ENCODE peak calls at places on chromosomes 3 and 15, in ten cellular contexts. One of them, this sample, is unnamed.

GRCh38 chr3:153400641-153401040 is 238.6 kb downstream of the RAP2B start:
- DNase-seq in CD8-positive, alpha-beta memory T cell: no peak
- DNase-seq in ovary: no peak
- DNase-seq in adrenal gland: no peak
- DNase-seq in heart right ventricle: no peak
- DNase-seq in body of pancreas: no peak
- DNase-seq in sigmoid colon: no peak
- DNase-seq in CD8-positive, alpha-beta T cell: no peak
- DNase-seq in CD4-positive, alpha-beta T cell: no peak
- DNase-seq in left ventricle myocardium inferior: no peak
- DNase-seq in this sample: no peak

GRCh38 chr3:131480116-131480515 is 22.7 kb downstream of the MRPL3 start:
- DNase-seq in CD4-positive, alpha-beta T cell: no peak
- DNase-seq in body of pancreas: no peak
- DNase-seq in CD8-positive, alpha-beta memory T cell: no peak
- DNase-seq in heart right ventricle: no peak
- DNase-seq in sigmoid colon: no peak
- DNase-seq in CD8-positive, alpha-beta T cell: no peak
- DNase-seq in left ventricle myocardium inferior: no peak
- DNase-seq in ovary: no peak
- DNase-seq in adrenal gland: no peak
- DNase-seq in this sample: no peak

GRCh38 chr3:152060701-152061100 is 187.3 kb downstream of the SUCNR1 start:
- DNase-seq in adrenal gland: no peak
- DNase-seq in CD4-positive, alpha-beta T cell: no peak
- DNase-seq in CD8-positive, alpha-beta memory T cell: no peak
- DNase-seq in ovary: no peak
- DNase-seq in left ventricle myocardium inferior: no peak
- DNase-seq in body of pancreas: no peak
- DNase-seq in heart right ventricle: no peak
- DNase-seq in CD8-positive, alpha-beta T cell: no peak
- DNase-seq in sigmoid colon: no peak
- DNase-seq in this sample: no peak

GRCh38 chr15:84992157-84992940 is 10.7 kb downstream of the PDE8A start:
- DNase-seq in heart right ventricle: no peak
- DNase-seq in body of pancreas: peak; percentile 34
- DNase-seq in sigmoid colon: no peak
- DNase-seq in left ventricle myocardium inferior: no peak
- DNase-seq in CD8-positive, alpha-beta T cell: no peak
- DNase-seq in CD4-positive, alpha-beta T cell: no peak
- DNase-seq in CD8-positive, alpha-beta memory T cell: no peak
- DNase-seq in ovary: no peak
- DNase-seq in adrenal gland: no peak
- DNase-seq in this sample: no peak

GRCh38 chr3:172666181-172666872 is 44.5 kb downstream of the NCEH1 start:
- DNase-seq in CD8-positive, alpha-beta memory T cell: no peak
- DNase-seq in heart right ventricle: no peak
- DNase-seq in CD8-positive, alpha-beta T cell: no peak
- DNase-seq in ovary: no peak
- DNase-seq in sigmoid colon: no peak
- DNase-seq in left ventricle myocardium inferior: no peak
- DNase-seq in CD4-positive, alpha-beta T cell: no peak
- DNase-seq in body of pancreas: no peak
- DNase-seq in adrenal gland: peak; percentile 53
- DNase-seq in this sample: no peak

GRCh38 chr3:99419111-99419510 is 219.3 kb upstream of the COL8A1 start:
- DNase-seq in heart right ventricle: no peak
- DNase-seq in left ventricle myocardium inferior: no peak
- DNase-seq in adrenal gland: no peak
- DNase-seq in CD8-positive, alpha-beta memory T cell: no peak
- DNase-seq in body of pancreas: no peak
- DNase-seq in sigmoid colon: no peak
- DNase-seq in ovary: no peak
- DNase-seq in CD4-positive, alpha-beta T cell: no peak
- DNase-seq in CD8-positive, alpha-beta T cell: no peak
- DNase-seq in this sample: no peak

GRCh38 chr15:52037889-52038505 is 19.0 kb downstream of the MAPK6 start:
- DNase-seq in adrenal gland: no peak
- DNase-seq in ovary: no peak
- DNase-seq in CD8-positive, alpha-beta memory T cell: no peak
- DNase-seq in CD8-positive, alpha-beta T cell: no peak
- DNase-seq in sigmoid colon: no peak
- DNase-seq in body of pancreas: no peak
- DNase-seq in CD4-positive, alpha-beta T cell: no peak
- DNase-seq in heart right ventricle: no peak
- DNase-seq in left ventricle myocardium inferior: no peak
- DNase-seq in this sample: no peak

GRCh38 chr15:29122506-29122905 is 147.1 kb downstream of the NSMCE3 start:
- DNase-seq in sigmoid colon: no peak
- DNase-seq in body of pancreas: no peak
- DNase-seq in CD8-positive, alpha-beta T cell: no peak
- DNase-seq in heart right ventricle: no peak
- DNase-seq in CD4-positive, alpha-beta T cell: no peak
- DNase-seq in CD8-positive, alpha-beta memory T cell: no peak
- DNase-seq in adrenal gland: no peak
- DNase-seq in ovary: no peak
- DNase-seq in left ventricle myocardium inferior: no peak
- DNase-seq in this sample: no peak

GRCh38 chr3:160707187-160707789 is 30.3 kb downstream of the ARL14 start:
- DNase-seq in body of pancreas: peak; percentile 52
- DNase-seq in ovary: no peak
- DNase-seq in CD4-positive, alpha-beta T cell: no peak
- DNase-seq in heart right ventricle: peak; percentile 61
- DNase-seq in CD8-positive, alpha-beta memory T cell: no peak
- DNase-seq in adrenal gland: peak; percentile 53
- DNase-seq in CD8-positive, alpha-beta T cell: peak; percentile 24
- DNase-seq in sigmoid colon: no peak
- DNase-seq in left ventricle myocardium inferior: no peak
- DNase-seq in this sample: no peak

DNA sequence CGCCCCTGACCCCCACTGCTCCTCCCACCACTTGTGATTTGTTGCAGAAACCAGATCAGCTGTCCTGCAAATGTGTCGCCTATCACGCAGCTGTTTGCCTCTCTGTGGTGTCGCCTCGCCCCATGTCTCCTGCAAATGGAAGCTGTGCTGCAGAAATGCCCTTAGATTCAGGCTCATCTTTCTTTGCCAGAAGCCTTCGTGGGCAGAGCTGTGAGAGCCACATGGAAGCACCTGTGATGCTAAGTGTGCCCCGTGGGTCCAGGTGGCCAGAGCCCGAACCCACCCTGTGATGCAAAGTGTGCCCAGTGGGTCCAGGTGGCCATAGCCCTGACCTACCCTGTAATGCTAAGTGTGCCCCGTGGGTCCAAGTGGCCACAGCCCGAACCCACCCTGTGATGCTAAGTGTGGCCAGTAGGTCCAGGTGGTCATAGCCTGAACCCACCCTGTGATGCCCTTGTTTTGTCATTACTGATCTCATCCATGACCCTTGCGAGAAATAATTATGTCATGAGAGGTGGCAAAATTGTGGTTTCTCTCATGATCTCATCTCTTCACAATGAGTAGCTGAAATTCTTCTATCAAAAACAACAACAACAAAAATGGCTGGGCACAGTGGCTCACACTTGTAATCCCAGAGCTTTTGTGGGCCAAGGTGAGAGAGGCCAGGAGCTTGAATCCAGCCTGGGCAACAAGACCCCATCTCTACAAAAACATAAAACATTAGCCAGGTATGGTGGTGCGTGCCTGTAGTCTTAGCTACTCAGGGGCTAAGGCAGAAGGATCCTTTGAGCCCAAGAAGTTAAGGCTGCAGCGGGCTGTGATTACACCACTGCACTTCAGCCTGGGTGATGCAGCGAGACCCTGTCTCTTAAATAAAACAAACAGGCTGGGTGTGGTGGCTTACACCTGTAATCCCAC is 187.4 kb downstream of the GOLGA6L6 start:
- DNase-seq in left ventricle myocardium inferior: no peak
- DNase-seq in heart right ventricle: no peak
- DNase-seq in CD8-positive, alpha-beta T cell: no peak
- DNase-seq in adrenal gland: no peak
- DNase-seq in ovary: no peak
- DNase-seq in CD8-positive, alpha-beta memory T cell: no peak
- DNase-seq in sigmoid colon: peak; percentile 61
- DNase-seq in body of pancreas: no peak
- DNase-seq in CD4-positive, alpha-beta T cell: no peak
- DNase-seq in this sample: no peak
- H3K9me3 ChIP-seq in left ventricle myocardium inferior: no peaks in the 10 kb centered on the region
- H3K9me3 ChIP-seq in heart right ventricle: no peaks in the 10 kb centered on the region
- H3K9me3 ChIP-seq in CD8-positive, alpha-beta T cell: no peaks in the 10 kb centered on the region
- H3K9me3 ChIP-seq in adrenal gland: no peaks in the 10 kb centered on the region
- H3K9me3 ChIP-seq in ovary: no peaks in the 10 kb centered on the region
- H3K9me3 ChIP-seq in CD8-positive, alpha-beta memory T cell: no peaks in the 10 kb centered on the region
- H3K9me3 ChIP-seq in sigmoid colon: no peaks in the 10 kb centered on the region
- H3K9me3 ChIP-seq in body of pancreas: no peaks in the 10 kb centered on the region
- H3K9me3 ChIP-seq in CD4-positive, alpha-beta T cell: no peaks in the 10 kb centered on the region
- H3K9me3 ChIP-seq in this sample: no peaks in the 10 kb centered on the region

DNA sequence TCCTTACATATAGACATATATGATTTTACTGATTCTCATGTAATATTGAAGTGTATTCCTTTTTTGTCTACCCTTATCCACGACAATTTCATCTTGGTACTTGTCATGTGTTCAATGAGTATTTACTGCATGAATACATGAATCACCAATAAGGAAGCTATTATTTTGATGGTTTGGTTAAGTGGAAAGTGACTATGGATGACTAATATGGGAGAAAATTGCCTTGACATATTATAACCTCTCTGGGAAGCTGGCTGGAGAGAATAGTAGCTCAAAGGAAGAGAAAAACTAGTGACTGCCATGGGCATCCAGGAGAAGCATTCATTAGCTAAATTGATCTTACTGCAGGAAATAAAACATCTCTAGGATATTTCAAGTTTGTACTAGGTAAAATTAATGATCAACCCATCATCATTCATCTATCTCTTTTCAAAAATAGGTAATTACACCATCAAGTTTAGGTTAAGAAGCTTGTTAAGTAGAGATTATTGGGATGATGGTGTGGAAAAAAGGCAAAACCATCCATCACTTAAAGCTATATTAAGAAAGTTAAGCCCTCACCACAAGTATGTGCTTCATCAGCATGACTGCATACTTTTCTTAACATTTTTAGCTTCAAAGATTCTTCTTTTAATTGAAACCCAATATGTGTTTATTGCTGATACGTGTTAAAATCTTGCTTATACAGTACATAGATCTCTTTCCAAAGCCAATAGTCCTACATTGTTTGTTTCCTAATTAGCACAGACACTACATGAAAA is 455.2 kb upstream of the ARPP21 start:
- DNase-seq in ovary: no peak
- DNase-seq in heart right ventricle: no peak
- DNase-seq in CD8-positive, alpha-beta memory T cell: no peak
- DNase-seq in left ventricle myocardium inferior: no peak
- DNase-seq in adrenal gland: no peak
- DNase-seq in sigmoid colon: no peak
- DNase-seq in body of pancreas: no peak
- DNase-seq in CD4-positive, alpha-beta T cell: no peak
- DNase-seq in CD8-positive, alpha-beta T cell: no peak
- DNase-seq in this sample: no peak
- H3K9me3 ChIP-seq in ovary: no peaks in the 10 kb centered on the region
- H3K9me3 ChIP-seq in heart right ventricle: no peaks in the 10 kb centered on the region
- H3K9me3 ChIP-seq in CD8-positive, alpha-beta memory T cell: no peaks in the 10 kb centered on the region
- H3K9me3 ChIP-seq in left ventricle myocardium inferior: peaks cover 42% of the 10 kb centered on the region
- H3K9me3 ChIP-seq in adrenal gland: no peaks in the 10 kb centered on the region
- H3K9me3 ChIP-seq in sigmoid colon: no peaks in the 10 kb centered on the region
- H3K9me3 ChIP-seq in body of pancreas: no peaks in the 10 kb centered on the region
- H3K9me3 ChIP-seq in CD4-positive, alpha-beta T cell: peaks cover 3% of the 10 kb centered on the region
- H3K9me3 ChIP-seq in CD8-positive, alpha-beta T cell: no peaks in the 10 kb centered on the region
- H3K9me3 ChIP-seq in this sample: no peaks in the 10 kb centered on the region

DNA sequence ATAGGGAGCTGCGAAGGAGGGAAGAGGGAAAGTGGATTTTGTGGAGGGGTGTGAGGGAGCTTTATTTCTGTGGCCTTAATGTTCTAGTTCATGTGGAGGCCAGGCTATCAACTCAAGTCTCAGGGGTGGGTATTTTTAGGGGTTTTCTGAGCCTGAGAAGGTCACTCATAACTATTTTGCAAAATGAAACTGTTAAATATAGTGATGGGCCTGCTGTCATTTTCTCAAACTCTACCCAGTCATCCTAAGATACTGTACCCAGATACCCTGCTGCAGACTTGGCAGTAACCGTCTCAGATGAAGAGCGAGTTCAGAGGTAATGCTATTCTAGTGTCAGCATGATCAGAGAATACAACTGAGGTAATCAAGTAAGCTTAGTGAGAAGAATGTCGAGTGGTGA is 545.0 kb upstream of the TBL1XR1 start:
- DNase-seq in sigmoid colon: no peak
- DNase-seq in body of pancreas: no peak
- DNase-seq in CD8-positive, alpha-beta T cell: no peak
- DNase-seq in heart right ventricle: no peak
- DNase-seq in CD8-positive, alpha-beta memory T cell: no peak
- DNase-seq in adrenal gland: no peak
- DNase-seq in ovary: no peak
- DNase-seq in CD4-positive, alpha-beta T cell: no peak
- DNase-seq in left ventricle myocardium inferior: no peak
- DNase-seq in this sample: no peak
- H3K9me3 ChIP-seq in sigmoid colon: no peaks in the 10 kb centered on the region
- H3K9me3 ChIP-seq in body of pancreas: no peaks in the 10 kb centered on the region
- H3K9me3 ChIP-seq in CD8-positive, alpha-beta T cell: no peaks in the 10 kb centered on the region
- H3K9me3 ChIP-seq in heart right ventricle: no peaks in the 10 kb centered on the region
- H3K9me3 ChIP-seq in CD8-positive, alpha-beta memory T cell: no peaks in the 10 kb centered on the region
- H3K9me3 ChIP-seq in adrenal gland: no peaks in the 10 kb centered on the region
- H3K9me3 ChIP-seq in ovary: no peaks in the 10 kb centered on the region
- H3K9me3 ChIP-seq in CD4-positive, alpha-beta T cell: no peaks in the 10 kb centered on the region
- H3K9me3 ChIP-seq in left ventricle myocardium inferior: no peaks in the 10 kb centered on the region
- H3K9me3 ChIP-seq in this sample: no peaks in the 10 kb centered on the region

GRCh38 chr3:58696093-58696492 is 29.5 kb upstream of the FAM3D start:
- DNase-seq in body of pancreas: no peak
- DNase-seq in sigmoid colon: no peak
- DNase-seq in heart right ventricle: no peak
- DNase-seq in CD8-positive, alpha-beta T cell: no peak
- DNase-seq in CD8-positive, alpha-beta memory T cell: no peak
- DNase-seq in adrenal gland: no peak
- DNase-seq in left ventricle myocardium inferior: no peak
- DNase-seq in ovary: no peak
- DNase-seq in CD4-positive, alpha-beta T cell: no peak
- DNase-seq in this sample: no peak

GRCh38 chr3:58692484-58692883 is 25.9 kb upstream of the FAM3D start:
- DNase-seq in sigmoid colon: no peak
- DNase-seq in adrenal gland: no peak
- DNase-seq in heart right ventricle: no peak
- DNase-seq in left ventricle myocardium inferior: no peak
- DNase-seq in body of pancreas: no peak
- DNase-seq in CD4-positive, alpha-beta T cell: no peak
- DNase-seq in CD8-positive, alpha-beta memory T cell: no peak
- DNase-seq in ovary: no peak
- DNase-seq in CD8-positive, alpha-beta T cell: no peak
- DNase-seq in this sample: no peak

GRCh38 chr3:58697552-58697951 is 31.0 kb upstream of the FAM3D start:
- DNase-seq in heart right ventricle: no peak
- DNase-seq in left ventricle myocardium inferior: no peak
- DNase-seq in body of pancreas: no peak
- DNase-seq in CD8-positive, alpha-beta memory T cell: no peak
- DNase-seq in ovary: no peak
- DNase-seq in adrenal gland: no peak
- DNase-seq in CD4-positive, alpha-beta T cell: no peak
- DNase-seq in CD8-positive, alpha-beta T cell: no peak
- DNase-seq in sigmoid colon: no peak
- DNase-seq in this sample: no peak

GRCh38 chr3:58691997-58692396 is 25.4 kb upstream of the FAM3D start:
- DNase-seq in CD4-positive, alpha-beta T cell: no peak
- DNase-seq in adrenal gland: no peak
- DNase-seq in left ventricle myocardium inferior: no peak
- DNase-seq in body of pancreas: no peak
- DNase-seq in ovary: no peak
- DNase-seq in CD8-positive, alpha-beta memory T cell: no peak
- DNase-seq in sigmoid colon: no peak
- DNase-seq in heart right ventricle: no peak
- DNase-seq in CD8-positive, alpha-beta T cell: no peak
- DNase-seq in this sample: no peak

GRCh38 chr3:58693929-58694850 is 27.6 kb upstream of the FAM3D start:
- DNase-seq in adrenal gland: no peak
- DNase-seq in heart right ventricle: no peak
- DNase-seq in left ventricle myocardium inferior: no peak
- DNase-seq in body of pancreas: no peak
- DNase-seq in ovary: no peak
- DNase-seq in CD8-positive, alpha-beta T cell: no peak
- DNase-seq in sigmoid colon: no peak
- DNase-seq in CD8-positive, alpha-beta memory T cell: no peak
- DNase-seq in CD4-positive, alpha-beta T cell: no peak
- DNase-seq in this sample: no peak
- H3K9me3 ChIP-seq in adrenal gland: no peaks in the 10 kb centered on the region
- H3K9me3 ChIP-seq in heart right ventricle: peaks cover 8% of the 10 kb centered on the region
- H3K9me3 ChIP-seq in left ventricle myocardium inferior: peaks cover 32% of the 10 kb centered on the region
- H3K9me3 ChIP-seq in body of pancreas: no peaks in the 10 kb centered on the region
- H3K9me3 ChIP-seq in ovary: no peaks in the 10 kb centered on the region
- H3K9me3 ChIP-seq in CD8-positive, alpha-beta T cell: no peaks in the 10 kb centered on the region
- H3K9me3 ChIP-seq in sigmoid colon: no peaks in the 10 kb centered on the region
- H3K9me3 ChIP-seq in CD8-positive, alpha-beta memory T cell: no peaks in the 10 kb centered on the region
- H3K9me3 ChIP-seq in CD4-positive, alpha-beta T cell: peaks cover 6% of the 10 kb centered on the region
- H3K9me3 ChIP-seq in this sample: no peaks in the 10 kb centered on the region